ENCODE peak calls at places on chromosomes 2 and 18, in eight cellular contexts. One of them, this sample, is unnamed.

GRCh38 chr18:500556-501405 is at the start of gene COLEC12:
- DNase-seq in NCI-H1092 treated with DMSO at 0.1 percent for 48 hours: no peak
- DNase-seq in mesothelial cell of epicardium: peak; percentile 60
- DNase-seq in stimulated activated CD4-positive, alpha-beta T cell treated with anti-CD3 and anti-CD28 coated beads, TNF-alpha, amount 100 ng/mL, for 4 hours: no peak
- DNase-seq in H9: no peak
- DNase-seq in stimulated activated CD8-positive, alpha-beta memory T cell treated with anti-CD3 and anti-CD28 coated beads, Interleukin-4, amount 100 ng/mL, for 1 hour: no peak
- DNase-seq in uterus: peak; percentile 21
- DNase-seq in activated CD4-positive, alpha-beta T cell treated with anti-CD3 and anti-CD28 coated beads, Interleukin-2, amount 50 U/mL, for 48 hours: no peak
- DNase-seq in this sample: no peak

GRCh38 chr2:188628989-188629889 is 337.6 kb downstream of the GULP1 start:
- DNase-seq in mesothelial cell of epicardium: no peak
- DNase-seq in NCI-H1092 treated with DMSO at 0.1 percent for 48 hours: no peak
- DNase-seq in uterus: no peak
- DNase-seq in stimulated activated CD8-positive, alpha-beta memory T cell treated with anti-CD3 and anti-CD28 coated beads, Interleukin-4, amount 100 ng/mL, for 1 hour: no peak
- DNase-seq in stimulated activated CD4-positive, alpha-beta T cell treated with anti-CD3 and anti-CD28 coated beads, TNF-alpha, amount 100 ng/mL, for 4 hours: no peak
- DNase-seq in H9: no peak
- DNase-seq in activated CD4-positive, alpha-beta T cell treated with anti-CD3 and anti-CD28 coated beads, Interleukin-2, amount 50 U/mL, for 48 hours: no peak
- DNase-seq in this sample: no peak

GRCh38 chr18:37524546-37525301 is 40.9 kb downstream of the CELF4 start:
- DNase-seq in stimulated activated CD4-positive, alpha-beta T cell treated with anti-CD3 and anti-CD28 coated beads, TNF-alpha, amount 100 ng/mL, for 4 hours: no peak
- DNase-seq in uterus: no peak
- DNase-seq in stimulated activated CD8-positive, alpha-beta memory T cell treated with anti-CD3 and anti-CD28 coated beads, Interleukin-4, amount 100 ng/mL, for 1 hour: no peak
- DNase-seq in mesothelial cell of epicardium: no peak
- DNase-seq in activated CD4-positive, alpha-beta T cell treated with anti-CD3 and anti-CD28 coated beads, Interleukin-2, amount 50 U/mL, for 48 hours: no peak
- DNase-seq in H9: peak; percentile 51
- DNase-seq in NCI-H1092 treated with DMSO at 0.1 percent for 48 hours: no peak
- DNase-seq in this sample: no peak

GRCh38 chr2:79782540-79782939 is 269.7 kb downstream of the CTNNA2 start:
- DNase-seq in stimulated activated CD8-positive, alpha-beta memory T cell treated with anti-CD3 and anti-CD28 coated beads, Interleukin-4, amount 100 ng/mL, for 1 hour: no peak
- DNase-seq in NCI-H1092 treated with DMSO at 0.1 percent for 48 hours: no peak
- DNase-seq in mesothelial cell of epicardium: no peak
- DNase-seq in H9: peak; percentile 82
- DNase-seq in uterus: no peak
- DNase-seq in activated CD4-positive, alpha-beta T cell treated with anti-CD3 and anti-CD28 coated beads, Interleukin-2, amount 50 U/mL, for 48 hours: no peak
- DNase-seq in stimulated activated CD4-positive, alpha-beta T cell treated with anti-CD3 and anti-CD28 coated beads, TNF-alpha, amount 100 ng/mL, for 4 hours: no peak
- DNase-seq in this sample: no peak

GRCh38 chr18:67142604-67143003 is 373.9 kb downstream of the DSEL start:
- DNase-seq in uterus: no peak
- DNase-seq in stimulated activated CD8-positive, alpha-beta memory T cell treated with anti-CD3 and anti-CD28 coated beads, Interleukin-4, amount 100 ng/mL, for 1 hour: no peak
- DNase-seq in NCI-H1092 treated with DMSO at 0.1 percent for 48 hours: peak; percentile 34
- DNase-seq in stimulated activated CD4-positive, alpha-beta T cell treated with anti-CD3 and anti-CD28 coated beads, TNF-alpha, amount 100 ng/mL, for 4 hours: no peak
- DNase-seq in activated CD4-positive, alpha-beta T cell treated with anti-CD3 and anti-CD28 coated beads, Interleukin-2, amount 50 U/mL, for 48 hours: no peak
- DNase-seq in mesothelial cell of epicardium: no peak
- DNase-seq in H9: no peak
- DNase-seq in this sample: no peak

GRCh38 chr2:14903709-14904374 is 271.3 kb downstream of the LRATD1 start:
- DNase-seq in H9: peak; percentile 90
- DNase-seq in mesothelial cell of epicardium: peak; percentile 43
- DNase-seq in stimulated activated CD8-positive, alpha-beta memory T cell treated with anti-CD3 and anti-CD28 coated beads, Interleukin-4, amount 100 ng/mL, for 1 hour: peak; percentile 1
- DNase-seq in activated CD4-positive, alpha-beta T cell treated with anti-CD3 and anti-CD28 coated beads, Interleukin-2, amount 50 U/mL, for 48 hours: peak; percentile 74
- DNase-seq in NCI-H1092 treated with DMSO at 0.1 percent for 48 hours: peak; percentile 36
- DNase-seq in stimulated activated CD4-positive, alpha-beta T cell treated with anti-CD3 and anti-CD28 coated beads, TNF-alpha, amount 100 ng/mL, for 4 hours: peak; percentile 4
- DNase-seq in uterus: no peak
- DNase-seq in this sample: peak; percentile 38

GRCh38 chr2:69946351-69947077 is 14.9 kb downstream of the ASPRV1 start:
- DNase-seq in uterus: no peak
- DNase-seq in stimulated activated CD8-positive, alpha-beta memory T cell treated with anti-CD3 and anti-CD28 coated beads, Interleukin-4, amount 100 ng/mL, for 1 hour: peak; percentile 17
- DNase-seq in NCI-H1092 treated with DMSO at 0.1 percent for 48 hours: no peak
- DNase-seq in stimulated activated CD4-positive, alpha-beta T cell treated with anti-CD3 and anti-CD28 coated beads, TNF-alpha, amount 100 ng/mL, for 4 hours: no peak
- DNase-seq in H9: no peak
- DNase-seq in mesothelial cell of epicardium: no peak
- DNase-seq in activated CD4-positive, alpha-beta T cell treated with anti-CD3 and anti-CD28 coated beads, Interleukin-2, amount 50 U/mL, for 48 hours: peak; percentile 47
- DNase-seq in this sample: no peak

GRCh38 chr2:236250909-236251579 is 13.2 kb downstream of the ASB18 start:
- DNase-seq in uterus: no peak
- DNase-seq in stimulated activated CD8-positive, alpha-beta memory T cell treated with anti-CD3 and anti-CD28 coated beads, Interleukin-4, amount 100 ng/mL, for 1 hour: no peak
- DNase-seq in mesothelial cell of epicardium: no peak
- DNase-seq in NCI-H1092 treated with DMSO at 0.1 percent for 48 hours: no peak
- DNase-seq in stimulated activated CD4-positive, alpha-beta T cell treated with anti-CD3 and anti-CD28 coated beads, TNF-alpha, amount 100 ng/mL, for 4 hours: no peak
- DNase-seq in activated CD4-positive, alpha-beta T cell treated with anti-CD3 and anti-CD28 coated beads, Interleukin-2, amount 50 U/mL, for 48 hours: no peak
- DNase-seq in H9: no peak
- DNase-seq in this sample: no peak

GRCh38 chr2:44120428-44120827 is 48.2 kb upstream of the PPM1B start:
- DNase-seq in stimulated activated CD4-positive, alpha-beta T cell treated with anti-CD3 and anti-CD28 coated beads, TNF-alpha, amount 100 ng/mL, for 4 hours: no peak
- DNase-seq in mesothelial cell of epicardium: no peak
- DNase-seq in NCI-H1092 treated with DMSO at 0.1 percent for 48 hours: no peak
- DNase-seq in activated CD4-positive, alpha-beta T cell treated with anti-CD3 and anti-CD28 coated beads, Interleukin-2, amount 50 U/mL, for 48 hours: peak; percentile 21
- DNase-seq in stimulated activated CD8-positive, alpha-beta memory T cell treated with anti-CD3 and anti-CD28 coated beads, Interleukin-4, amount 100 ng/mL, for 1 hour: no peak
- DNase-seq in uterus: no peak
- DNase-seq in H9: no peak
- DNase-seq in this sample: no peak

GRCh38 chr2:73109796-73110540 is 2.8 kb downstream of the RAB11FIP5 start:
- DNase-seq in stimulated activated CD4-positive, alpha-beta T cell treated with anti-CD3 and anti-CD28 coated beads, TNF-alpha, amount 100 ng/mL, for 4 hours: no peak
- DNase-seq in uterus: no peak
- DNase-seq in stimulated activated CD8-positive, alpha-beta memory T cell treated with anti-CD3 and anti-CD28 coated beads, Interleukin-4, amount 100 ng/mL, for 1 hour: no peak
- DNase-seq in H9: no peak
- DNase-seq in NCI-H1092 treated with DMSO at 0.1 percent for 48 hours: no peak
- DNase-seq in activated CD4-positive, alpha-beta T cell treated with anti-CD3 and anti-CD28 coated beads, Interleukin-2, amount 50 U/mL, for 48 hours: no peak
- DNase-seq in mesothelial cell of epicardium: no peak
- DNase-seq in this sample: no peak

GRCh38 chr18:42274488-42275137 is 319.6 kb downstream of the PIK3C3 start:
- DNase-seq in mesothelial cell of epicardium: no peak
- DNase-seq in stimulated activated CD8-positive, alpha-beta memory T cell treated with anti-CD3 and anti-CD28 coated beads, Interleukin-4, amount 100 ng/mL, for 1 hour: no peak
- DNase-seq in stimulated activated CD4-positive, alpha-beta T cell treated with anti-CD3 and anti-CD28 coated beads, TNF-alpha, amount 100 ng/mL, for 4 hours: no peak
- DNase-seq in activated CD4-positive, alpha-beta T cell treated with anti-CD3 and anti-CD28 coated beads, Interleukin-2, amount 50 U/mL, for 48 hours: no peak
- DNase-seq in NCI-H1092 treated with DMSO at 0.1 percent for 48 hours: peak; percentile 29
- DNase-seq in uterus: no peak
- DNase-seq in H9: peak; percentile 31
- DNase-seq in this sample: no peak

GRCh38 chr2:15259356-15259756 is 301.8 kb downstream of the NBAS start:
- DNase-seq in H9: peak; percentile 57
- DNase-seq in stimulated activated CD4-positive, alpha-beta T cell treated with anti-CD3 and anti-CD28 coated beads, TNF-alpha, amount 100 ng/mL, for 4 hours: no peak
- DNase-seq in stimulated activated CD8-positive, alpha-beta memory T cell treated with anti-CD3 and anti-CD28 coated beads, Interleukin-4, amount 100 ng/mL, for 1 hour: no peak
- DNase-seq in activated CD4-positive, alpha-beta T cell treated with anti-CD3 and anti-CD28 coated beads, Interleukin-2, amount 50 U/mL, for 48 hours: no peak
- DNase-seq in NCI-H1092 treated with DMSO at 0.1 percent for 48 hours: no peak
- DNase-seq in mesothelial cell of epicardium: no peak
- DNase-seq in uterus: no peak
- DNase-seq in this sample: no peak

GRCh38 chr2:30756051-30756719 is 51.1 kb downstream of the CAPN13 start:
- DNase-seq in uterus: no peak
- DNase-seq in stimulated activated CD4-positive, alpha-beta T cell treated with anti-CD3 and anti-CD28 coated beads, TNF-alpha, amount 100 ng/mL, for 4 hours: no peak
- DNase-seq in H9: no peak
- DNase-seq in activated CD4-positive, alpha-beta T cell treated with anti-CD3 and anti-CD28 coated beads, Interleukin-2, amount 50 U/mL, for 48 hours: no peak
- DNase-seq in stimulated activated CD8-positive, alpha-beta memory T cell treated with anti-CD3 and anti-CD28 coated beads, Interleukin-4, amount 100 ng/mL, for 1 hour: no peak
- DNase-seq in mesothelial cell of epicardium: no peak
- DNase-seq in NCI-H1092 treated with DMSO at 0.1 percent for 48 hours: no peak
- DNase-seq in this sample: peak; percentile 41

GRCh38 chr2:182952741-182953450 is 85.4 kb downstream of the NCKAP1 start:
- DNase-seq in activated CD4-positive, alpha-beta T cell treated with anti-CD3 and anti-CD28 coated beads, Interleukin-2, amount 50 U/mL, for 48 hours: no peak
- DNase-seq in mesothelial cell of epicardium: no peak
- DNase-seq in stimulated activated CD8-positive, alpha-beta memory T cell treated with anti-CD3 and anti-CD28 coated beads, Interleukin-4, amount 100 ng/mL, for 1 hour: no peak
- DNase-seq in stimulated activated CD4-positive, alpha-beta T cell treated with anti-CD3 and anti-CD28 coated beads, TNF-alpha, amount 100 ng/mL, for 4 hours: no peak
- DNase-seq in uterus: no peak
- DNase-seq in NCI-H1092 treated with DMSO at 0.1 percent for 48 hours: no peak
- DNase-seq in H9: no peak
- DNase-seq in this sample: no peak

GRCh38 chr2:84870306-84870705 is 10.6 kb downstream of the TRABD2A start:
- DNase-seq in uterus: no peak
- DNase-seq in NCI-H1092 treated with DMSO at 0.1 percent for 48 hours: no peak
- DNase-seq in activated CD4-positive, alpha-beta T cell treated with anti-CD3 and anti-CD28 coated beads, Interleukin-2, amount 50 U/mL, for 48 hours: peak; percentile 4
- DNase-seq in H9: no peak
- DNase-seq in stimulated activated CD8-positive, alpha-beta memory T cell treated with anti-CD3 and anti-CD28 coated beads, Interleukin-4, amount 100 ng/mL, for 1 hour: no peak
- DNase-seq in stimulated activated CD4-positive, alpha-beta T cell treated with anti-CD3 and anti-CD28 coated beads, TNF-alpha, amount 100 ng/mL, for 4 hours: no peak
- DNase-seq in mesothelial cell of epicardium: no peak
- DNase-seq in this sample: no peak

GRCh38 chr2:178397002-178397605 is 53.9 kb downstream of the PRKRA start:
- DNase-seq in stimulated activated CD8-positive, alpha-beta memory T cell treated with anti-CD3 and anti-CD28 coated beads, Interleukin-4, amount 100 ng/mL, for 1 hour: no peak
- DNase-seq in uterus: no peak
- DNase-seq in NCI-H1092 treated with DMSO at 0.1 percent for 48 hours: peak; percentile 18
- DNase-seq in stimulated activated CD4-positive, alpha-beta T cell treated with anti-CD3 and anti-CD28 coated beads, TNF-alpha, amount 100 ng/mL, for 4 hours: no peak
- DNase-seq in mesothelial cell of epicardium: no peak
- DNase-seq in activated CD4-positive, alpha-beta T cell treated with anti-CD3 and anti-CD28 coated beads, Interleukin-2, amount 50 U/mL, for 48 hours: no peak
- DNase-seq in H9: no peak
- DNase-seq in this sample: no peak

GRCh38 chr18:62797329-62797728 is 82.0 kb downstream of the PHLPP1 start:
- DNase-seq in NCI-H1092 treated with DMSO at 0.1 percent for 48 hours: no peak
- DNase-seq in activated CD4-positive, alpha-beta T cell treated with anti-CD3 and anti-CD28 coated beads, Interleukin-2, amount 50 U/mL, for 48 hours: no peak
- DNase-seq in H9: no peak
- DNase-seq in uterus: no peak
- DNase-seq in stimulated activated CD4-positive, alpha-beta T cell treated with anti-CD3 and anti-CD28 coated beads, TNF-alpha, amount 100 ng/mL, for 4 hours: no peak
- DNase-seq in stimulated activated CD8-positive, alpha-beta memory T cell treated with anti-CD3 and anti-CD28 coated beads, Interleukin-4, amount 100 ng/mL, for 1 hour: no peak
- DNase-seq in mesothelial cell of epicardium: no peak
- DNase-seq in this sample: no peak

GRCh38 chr2:73301636-73302035 is 8.3 kb upstream of the EGR4 start:
- DNase-seq in H9: no peak
- DNase-seq in stimulated activated CD8-positive, alpha-beta memory T cell treated with anti-CD3 and anti-CD28 coated beads, Interleukin-4, amount 100 ng/mL, for 1 hour: no peak
- DNase-seq in mesothelial cell of epicardium: no peak
- DNase-seq in stimulated activated CD4-positive, alpha-beta T cell treated with anti-CD3 and anti-CD28 coated beads, TNF-alpha, amount 100 ng/mL, for 4 hours: no peak
- DNase-seq in uterus: no peak
- DNase-seq in NCI-H1092 treated with DMSO at 0.1 percent for 48 hours: no peak
- DNase-seq in activated CD4-positive, alpha-beta T cell treated with anti-CD3 and anti-CD28 coated beads, Interleukin-2, amount 50 U/mL, for 48 hours: no peak
- DNase-seq in this sample: no peak

GRCh38 chr2:219230201-219230540 is 565 bp downstream of the ANKZF1 start:
- DNase-seq in activated CD4-positive, alpha-beta T cell treated with anti-CD3 and anti-CD28 coated beads, Interleukin-2, amount 50 U/mL, for 48 hours: peak; percentile 79
- DNase-seq in mesothelial cell of epicardium: peak; percentile 55
- DNase-seq in uterus: no peak
- DNase-seq in stimulated activated CD8-positive, alpha-beta memory T cell treated with anti-CD3 and anti-CD28 coated beads, Interleukin-4, amount 100 ng/mL, for 1 hour: no peak
- DNase-seq in H9: peak; percentile 51
- DNase-seq in stimulated activated CD4-positive, alpha-beta T cell treated with anti-CD3 and anti-CD28 coated beads, TNF-alpha, amount 100 ng/mL, for 4 hours: no peak
- DNase-seq in NCI-H1092 treated with DMSO at 0.1 percent for 48 hours: no peak
- DNase-seq in this sample: no peak

GRCh38 chr2:130828461-130828860 is 8.3 kb upstream of the ARHGEF4 start:
- DNase-seq in activated CD4-positive, alpha-beta T cell treated with anti-CD3 and anti-CD28 coated beads, Interleukin-2, amount 50 U/mL, for 48 hours: no peak
- DNase-seq in stimulated activated CD4-positive, alpha-beta T cell treated with anti-CD3 and anti-CD28 coated beads, TNF-alpha, amount 100 ng/mL, for 4 hours: no peak
- DNase-seq in H9: no peak
- DNase-seq in stimulated activated CD8-positive, alpha-beta memory T cell treated with anti-CD3 and anti-CD28 coated beads, Interleukin-4, amount 100 ng/mL, for 1 hour: no peak
- DNase-seq in NCI-H1092 treated with DMSO at 0.1 percent for 48 hours: no peak
- DNase-seq in mesothelial cell of epicardium: no peak
- DNase-seq in uterus: no peak
- DNase-seq in this sample: peak; percentile 24

GRCh38 chr2:138503087-138503442 is 1.5 kb downstream of the SPOPL start:
- DNase-seq in stimulated activated CD8-positive, alpha-beta memory T cell treated with anti-CD3 and anti-CD28 coated beads, Interleukin-4, amount 100 ng/mL, for 1 hour: no peak
- DNase-seq in mesothelial cell of epicardium: no peak
- DNase-seq in stimulated activated CD4-positive, alpha-beta T cell treated with anti-CD3 and anti-CD28 coated beads, TNF-alpha, amount 100 ng/mL, for 4 hours: no peak
- DNase-seq in H9: no peak
- DNase-seq in NCI-H1092 treated with DMSO at 0.1 percent for 48 hours: no peak
- DNase-seq in activated CD4-positive, alpha-beta T cell treated with anti-CD3 and anti-CD28 coated beads, Interleukin-2, amount 50 U/mL, for 48 hours: no peak
- DNase-seq in uterus: no peak
- DNase-seq in this sample: no peak

GRCh38 chr2:143936758-143937562 is 583.0 kb downstream of the ZEB2 start:
- DNase-seq in uterus: no peak
- DNase-seq in mesothelial cell of epicardium: peak; percentile 64
- DNase-seq in NCI-H1092 treated with DMSO at 0.1 percent for 48 hours: peak; percentile 33
- DNase-seq in stimulated activated CD8-positive, alpha-beta memory T cell treated with anti-CD3 and anti-CD28 coated beads, Interleukin-4, amount 100 ng/mL, for 1 hour: no peak
- DNase-seq in activated CD4-positive, alpha-beta T cell treated with anti-CD3 and anti-CD28 coated beads, Interleukin-2, amount 50 U/mL, for 48 hours: peak; percentile 42
- DNase-seq in H9: peak; percentile 57
- DNase-seq in stimulated activated CD4-positive, alpha-beta T cell treated with anti-CD3 and anti-CD28 coated beads, TNF-alpha, amount 100 ng/mL, for 4 hours: peak; percentile 9
- DNase-seq in this sample: peak; percentile 31

GRCh38 chr2:228318218-228318617 is 136.7 kb upstream of the SPHKAP start:
- DNase-seq in activated CD4-positive, alpha-beta T cell treated with anti-CD3 and anti-CD28 coated beads, Interleukin-2, amount 50 U/mL, for 48 hours: no peak
- DNase-seq in uterus: no peak
- DNase-seq in stimulated activated CD4-positive, alpha-beta T cell treated with anti-CD3 and anti-CD28 coated beads, TNF-alpha, amount 100 ng/mL, for 4 hours: no peak
- DNase-seq in stimulated activated CD8-positive, alpha-beta memory T cell treated with anti-CD3 and anti-CD28 coated beads, Interleukin-4, amount 100 ng/mL, for 1 hour: no peak
- DNase-seq in mesothelial cell of epicardium: no peak
- DNase-seq in H9: peak; percentile 72
- DNase-seq in NCI-H1092 treated with DMSO at 0.1 percent for 48 hours: peak; percentile 12
- DNase-seq in this sample: no peak

GRCh38 chr2:212777020-212777491 is 238.5 kb upstream of the ERBB4 start:
- DNase-seq in activated CD4-positive, alpha-beta T cell treated with anti-CD3 and anti-CD28 coated beads, Interleukin-2, amount 50 U/mL, for 48 hours: no peak
- DNase-seq in stimulated activated CD4-positive, alpha-beta T cell treated with anti-CD3 and anti-CD28 coated beads, TNF-alpha, amount 100 ng/mL, for 4 hours: no peak
- DNase-seq in uterus: no peak
- DNase-seq in H9: no peak
- DNase-seq in NCI-H1092 treated with DMSO at 0.1 percent for 48 hours: peak; percentile 32
- DNase-seq in mesothelial cell of epicardium: no peak
- DNase-seq in stimulated activated CD8-positive, alpha-beta memory T cell treated with anti-CD3 and anti-CD28 coated beads, Interleukin-4, amount 100 ng/mL, for 1 hour: no peak
- DNase-seq in this sample: no peak

GRCh38 chr2:218294430-218294999 is 2.2 kb upstream of the TMBIM1 start:
- DNase-seq in uterus: no peak
- DNase-seq in activated CD4-positive, alpha-beta T cell treated with anti-CD3 and anti-CD28 coated beads, Interleukin-2, amount 50 U/mL, for 48 hours: no peak
- DNase-seq in mesothelial cell of epicardium: no peak
- DNase-seq in stimulated activated CD4-positive, alpha-beta T cell treated with anti-CD3 and anti-CD28 coated beads, TNF-alpha, amount 100 ng/mL, for 4 hours: no peak
- DNase-seq in H9: no peak
- DNase-seq in NCI-H1092 treated with DMSO at 0.1 percent for 48 hours: no peak
- DNase-seq in stimulated activated CD8-positive, alpha-beta memory T cell treated with anti-CD3 and anti-CD28 coated beads, Interleukin-4, amount 100 ng/mL, for 1 hour: no peak
- DNase-seq in this sample: no peak

GRCh38 chr18:5295981-5296705 is 617 bp upstream of the ZBTB14 start:
- DNase-seq in uterus: peak; percentile 97
- DNase-seq in stimulated activated CD4-positive, alpha-beta T cell treated with anti-CD3 and anti-CD28 coated beads, TNF-alpha, amount 100 ng/mL, for 4 hours: peak; percentile 96
- DNase-seq in mesothelial cell of epicardium: peak; percentile 89
- DNase-seq in NCI-H1092 treated with DMSO at 0.1 percent for 48 hours: peak; percentile 85
- DNase-seq in stimulated activated CD8-positive, alpha-beta memory T cell treated with anti-CD3 and anti-CD28 coated beads, Interleukin-4, amount 100 ng/mL, for 1 hour: peak; percentile 94
- DNase-seq in H9: peak; percentile 94
- DNase-seq in activated CD4-positive, alpha-beta T cell treated with anti-CD3 and anti-CD28 coated beads, Interleukin-2, amount 50 U/mL, for 48 hours: peak; percentile 95
- DNase-seq in this sample: peak; percentile 98

GRCh38 chr2:16774980-16775963 is 109.6 kb upstream of the CYRIA start:
- DNase-seq in NCI-H1092 treated with DMSO at 0.1 percent for 48 hours: no peak
- DNase-seq in stimulated activated CD4-positive, alpha-beta T cell treated with anti-CD3 and anti-CD28 coated beads, TNF-alpha, amount 100 ng/mL, for 4 hours: no peak
- DNase-seq in H9: peak; percentile 68
- DNase-seq in activated CD4-positive, alpha-beta T cell treated with anti-CD3 and anti-CD28 coated beads, Interleukin-2, amount 50 U/mL, for 48 hours: no peak
- DNase-seq in mesothelial cell of epicardium: no peak
- DNase-seq in uterus: no peak
- DNase-seq in stimulated activated CD8-positive, alpha-beta memory T cell treated with anti-CD3 and anti-CD28 coated beads, Interleukin-4, amount 100 ng/mL, for 1 hour: no peak
- DNase-seq in this sample: no peak

GRCh38 chr18:39602112-39602511 is 2036.5 kb upstream of the CELF4 start:
- DNase-seq in NCI-H1092 treated with DMSO at 0.1 percent for 48 hours: no peak
- DNase-seq in stimulated activated CD4-positive, alpha-beta T cell treated with anti-CD3 and anti-CD28 coated beads, TNF-alpha, amount 100 ng/mL, for 4 hours: no peak
- DNase-seq in activated CD4-positive, alpha-beta T cell treated with anti-CD3 and anti-CD28 coated beads, Interleukin-2, amount 50 U/mL, for 48 hours: no peak
- DNase-seq in uterus: no peak
- DNase-seq in H9: no peak
- DNase-seq in stimulated activated CD8-positive, alpha-beta memory T cell treated with anti-CD3 and anti-CD28 coated beads, Interleukin-4, amount 100 ng/mL, for 1 hour: no peak
- DNase-seq in mesothelial cell of epicardium: no peak
- DNase-seq in this sample: no peak

GRCh38 chr2:41610501-41611242 is 437.1 kb upstream of the PKDCC start:
- DNase-seq in uterus: peak; percentile 15
- DNase-seq in activated CD4-positive, alpha-beta T cell treated with anti-CD3 and anti-CD28 coated beads, Interleukin-2, amount 50 U/mL, for 48 hours: no peak
- DNase-seq in stimulated activated CD8-positive, alpha-beta memory T cell treated with anti-CD3 and anti-CD28 coated beads, Interleukin-4, amount 100 ng/mL, for 1 hour: no peak
- DNase-seq in stimulated activated CD4-positive, alpha-beta T cell treated with anti-CD3 and anti-CD28 coated beads, TNF-alpha, amount 100 ng/mL, for 4 hours: no peak
- DNase-seq in mesothelial cell of epicardium: no peak
- DNase-seq in NCI-H1092 treated with DMSO at 0.1 percent for 48 hours: no peak
- DNase-seq in H9: no peak
- DNase-seq in this sample: no peak